ENCODE peak calls at places on chromosome 3, in five cellular contexts. M is SJSA1, Q is stomach, D is WTC11, T is cardiac fibroblast. Z is an unnamed sample.

GRCh38 chr3:168249539-168250414 is 154.1 kb upstream of the GOLIM4 start:
- DNase-seq in M (peak; percentile 68), Q (peak; percentile 70), D (peak; percentile 92), T (peak; percentile 75), Z (no peak)

GRCh38 chr3:13135251-13135810 is 62.1 kb upstream of the IQSEC1 start:
- DNase-seq in M (no peak), Q (peak; percentile 24), D (no peak), T (no peak), Z (no peak)

GRCh38 chr3:173529062-173529711 is 131.6 kb downstream of the NLGN1 start:
- DNase-seq in M (no peak), Q (no peak), D (peak; percentile 44), T (peak; percentile 22), Z (no peak)

GRCh38 chr3:123584284-123584987 is 417 bp downstream of the HACD2 start:
- DNase-seq in M (no peak), Q (peak; percentile 67), D (peak; percentile 75), T (peak; percentile 31), Z (no peak)

GRCh38 chr3:4981688-4982494 is 2.7 kb downstream of the BHLHE40 start:
- DNase-seq in M (no peak), Q (no peak), D (no peak), T (peak; percentile 86), Z (no peak)

GRCh38 chr3:37989821-37990480 is 635 bp upstream of the VILL start:
- DNase-seq in M (no peak), Q (peak; percentile 15), D (no peak), T (no peak), Z (no peak)

GRCh38 chr3:120567370-120568197 is 28.6 kb upstream of the NDUFB4 start:
- DNase-seq in M (no peak), Q (no peak), D (peak; percentile 24), T (peak; percentile 59), Z (peak; percentile 9)

GRCh38 chr3:155676252-155676981 is 68.5 kb downstream of the PLCH1 start:
- DNase-seq in M (peak; percentile 45), Q (peak; percentile 43), D (peak; percentile 16), T (peak; percentile 36), Z (no peak)

GRCh38 chr3:38369186-38369585 is 22.6 kb downstream of the XYLB start:
- DNase-seq in M (no peak), Q (no peak), D (no peak), T (no peak), Z (no peak)

GRCh38 chr3:121998588-121999473 is 23.2 kb downstream of the ILDR1 start:
- DNase-seq in M (no peak), Q (no peak), D (no peak), T (no peak), Z (no peak)

GRCh38 chr3:146020969-146021368 is 140.0 kb downstream of the PLOD2 start:
- DNase-seq in M (no peak), Q (no peak), D (no peak), T (no peak), Z (no peak)

GRCh38 chr3:107987036-107987557 is 103.7 kb downstream of the CD47 start:
- DNase-seq in M (peak; percentile 66), Q (peak; percentile 84), D (no peak), T (peak; percentile 100), Z (peak; percentile 91)

GRCh38 chr3:8627541-8627940 is 17.1 kb downstream of the SSUH2 start:
- DNase-seq in M (no peak), Q (no peak), D (no peak), T (no peak), Z (no peak)

GRCh38 chr3:31536417-31536991 is 3.8 kb downstream of the STT3B start:
- DNase-seq in M (no peak), Q (no peak), D (no peak), T (peak; percentile 13), Z (no peak)

GRCh38 chr3:141623732-141624131 is 114.4 kb upstream of the RNF7 start:
- DNase-seq in M (no peak), Q (no peak), D (no peak), T (no peak), Z (no peak)

GRCh38 chr3:112038863-112039262 is 4.3 kb downstream of the TMPRSS7 start:
- DNase-seq in M (no peak), Q (no peak), D (no peak), T (peak; percentile 42), Z (no peak)

GRCh38 chr3:74561881-74562280 is 52.6 kb downstream of the CNTN3 start:
- DNase-seq in M (no peak), Q (no peak), D (no peak), T (peak; percentile 84), Z (no peak)

GRCh38 chr3:56997675-56998074 is 62.8 kb upstream of the SPATA12 start:
- DNase-seq in M (no peak), Q (no peak), D (no peak), T (no peak), Z (no peak)

GRCh38 chr3:44996556-44996969 is 20.5 kb downstream of the EXOSC7 start:
- DNase-seq in M (no peak), Q (no peak), D (no peak), T (no peak), Z (no peak)

GRCh38 chr3:136949708-136950107 is 8.1 kb upstream of the IL20RB start:
- DNase-seq in M (no peak), Q (no peak), D (no peak), T (peak; percentile 36), Z (no peak)

GRCh38 chr3:134496481-134497071 is 10.7 kb downstream of the CEP63 start:
- DNase-seq in M (no peak), Q (no peak), D (no peak), T (no peak), Z (no peak)